ENCODE peak calls at places on chromosomes 4 and X, in six cellular contexts. One of them, this sample, is unnamed. For H3K36me3, the result is how much of the 10 kb centered on the place peaks cover.

GRCh38 chr4:17781072-17781830 is at the start of gene FAM184B:
- DNase-seq in Karpas-422: no peak
- DNase-seq in pancreas: peak
- DNase-seq in SK-N-SH: peak
- DNase-seq in aorta: no peak
- DNase-seq in brain microvascular endothelial cell: no peak
- DNase-seq in this sample: no peak

GRCh38 chrX:47483310-47484268 is 567 bp upstream of the ZNF41 start:
- DNase-seq in Karpas-422: peak
- DNase-seq in pancreas: no peak
- DNase-seq in SK-N-SH: peak
- DNase-seq in aorta: peak
- DNase-seq in brain microvascular endothelial cell: no peak
- DNase-seq in this sample: peak

GRCh38 chr4:114547340-114548134 is 51.1 kb upstream of the UGT8 start:
- DNase-seq in Karpas-422: no peak
- DNase-seq in pancreas: no peak
- DNase-seq in SK-N-SH: no peak
- DNase-seq in aorta: no peak
- DNase-seq in brain microvascular endothelial cell: no peak
- DNase-seq in this sample: no peak

GRCh38 chrX:136395271-136395670 is 92.5 kb upstream of the BRS3 start:
- DNase-seq in Karpas-422: no peak
- DNase-seq in pancreas: no peak
- DNase-seq in SK-N-SH: no peak
- DNase-seq in aorta: no peak
- DNase-seq in brain microvascular endothelial cell: no peak
- DNase-seq in this sample: no peak

GRCh38 chr4:47831026-47831689 is 6.7 kb downstream of the CORIN start:
- DNase-seq in Karpas-422: no peak
- DNase-seq in pancreas: no peak
- DNase-seq in SK-N-SH: no peak
- DNase-seq in aorta: no peak
- DNase-seq in brain microvascular endothelial cell: no peak
- DNase-seq in this sample: no peak

GRCh38 chr4:14771504-14772175 is 230.6 kb upstream of the CPEB2 start:
- DNase-seq in Karpas-422: no peak
- DNase-seq in pancreas: no peak
- DNase-seq in SK-N-SH: no peak
- DNase-seq in aorta: no peak
- DNase-seq in brain microvascular endothelial cell: no peak
- DNase-seq in this sample: no peak

GRCh38 chr4:182788197-182788596 is 129.0 kb downstream of the DCTD start:
- DNase-seq in Karpas-422: no peak
- DNase-seq in pancreas: no peak
- DNase-seq in SK-N-SH: no peak
- DNase-seq in aorta: no peak
- DNase-seq in brain microvascular endothelial cell: no peak
- DNase-seq in this sample: no peak

GRCh38 chr4:118849867-118850812 is 14.2 kb upstream of the SEC24D start:
- DNase-seq in Karpas-422: peak
- DNase-seq in pancreas: no peak
- DNase-seq in SK-N-SH: no peak
- DNase-seq in aorta: no peak
- DNase-seq in brain microvascular endothelial cell: no peak
- DNase-seq in this sample: no peak

GRCh38 chr4:20126906-20127305 is 124.8 kb upstream of the SLIT2 start:
- DNase-seq in Karpas-422: no peak
- DNase-seq in pancreas: no peak
- DNase-seq in SK-N-SH: no peak
- DNase-seq in aorta: no peak
- DNase-seq in brain microvascular endothelial cell: peak
- DNase-seq in this sample: no peak

GRCh38 chr4:177313263-177313662 is 3.6 kb downstream of the NEIL3 start:
- DNase-seq in Karpas-422: no peak
- DNase-seq in pancreas: no peak
- DNase-seq in SK-N-SH: no peak
- DNase-seq in aorta: no peak
- DNase-seq in brain microvascular endothelial cell: no peak
- DNase-seq in this sample: no peak

GRCh38 chr4:88737304-88738015 is 39.8 kb upstream of the NAP1L5 start:
- DNase-seq in Karpas-422: no peak
- DNase-seq in pancreas: no peak
- DNase-seq in SK-N-SH: no peak
- DNase-seq in aorta: no peak
- DNase-seq in brain microvascular endothelial cell: no peak
- DNase-seq in this sample: no peak

GRCh38 chr4:23878912-23879732 is 10.7 kb downstream of the PPARGC1A start:
- DNase-seq in Karpas-422: no peak
- DNase-seq in pancreas: no peak
- DNase-seq in SK-N-SH: no peak
- DNase-seq in aorta: no peak
- DNase-seq in brain microvascular endothelial cell: no peak
- DNase-seq in this sample: no peak

GRCh38 chr4:6591781-6592180 is 16.8 kb downstream of the MAN2B2 start:
- DNase-seq in Karpas-422: no peak
- DNase-seq in pancreas: peak
- DNase-seq in SK-N-SH: no peak
- DNase-seq in aorta: no peak
- DNase-seq in brain microvascular endothelial cell: no peak
- DNase-seq in this sample: no peak

GRCh38 chrX:139692506-139692849 is 15.5 kb downstream of the MCF2 start:
- DNase-seq in Karpas-422: no peak
- DNase-seq in pancreas: peak
- DNase-seq in SK-N-SH: no peak
- DNase-seq in aorta: no peak
- DNase-seq in brain microvascular endothelial cell: no peak
- DNase-seq in this sample: no peak

GRCh38 chrX:139691493-139691842 is 16.5 kb downstream of the MCF2 start:
- DNase-seq in Karpas-422: no peak
- DNase-seq in pancreas: no peak
- DNase-seq in SK-N-SH: peak
- DNase-seq in aorta: peak
- DNase-seq in brain microvascular endothelial cell: no peak
- DNase-seq in this sample: no peak

GRCh38 chrX:139691843-139692505 is 16.0 kb downstream of the MCF2 start:
- DNase-seq in Karpas-422: no peak
- DNase-seq in pancreas: peak
- DNase-seq in SK-N-SH: peak
- DNase-seq in aorta: peak
- DNase-seq in brain microvascular endothelial cell: no peak
- DNase-seq in this sample: no peak

DNA sequence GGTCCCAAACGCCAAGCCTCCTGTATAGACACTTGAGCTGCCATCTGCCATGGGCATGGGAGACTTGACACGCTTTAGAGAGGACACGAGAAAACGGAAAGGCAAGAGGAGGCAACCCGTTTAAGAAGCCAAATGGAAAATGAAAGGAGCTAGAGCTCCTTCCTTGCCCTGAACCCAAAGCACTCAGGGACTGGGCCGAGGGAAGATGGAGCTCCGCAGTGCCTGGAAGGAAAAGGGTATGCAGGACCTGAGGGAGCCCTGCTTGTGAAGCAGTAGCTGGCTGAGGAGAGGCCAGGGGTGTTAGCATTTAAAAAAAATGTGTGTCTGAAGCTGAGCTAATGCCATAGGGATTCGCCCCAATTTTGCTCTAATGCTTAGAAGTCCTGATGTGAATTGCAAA is 15.1 kb downstream of the MCF2 start:
- DNase-seq in Karpas-422: no peak
- DNase-seq in pancreas: no peak
- DNase-seq in SK-N-SH: no peak
- DNase-seq in aorta: no peak
- DNase-seq in brain microvascular endothelial cell: no peak
- DNase-seq in this sample: no peak
- H3K4me3 ChIP-seq in Karpas-422: no peak
- H3K4me3 ChIP-seq in pancreas: no peak
- H3K4me3 ChIP-seq in SK-N-SH: no peak
- H3K4me3 ChIP-seq in aorta: peak
- H3K4me3 ChIP-seq in brain microvascular endothelial cell: no peak
- H3K4me3 ChIP-seq in this sample: no peak

GRCh38 chr4:108620933-108621905 is 843 bp downstream of the RPL34 start:
- DNase-seq in Karpas-422: no peak
- DNase-seq in pancreas: no peak
- DNase-seq in SK-N-SH: no peak
- DNase-seq in aorta: no peak
- DNase-seq in brain microvascular endothelial cell: no peak
- DNase-seq in this sample: no peak
- H3K36me3 ChIP-seq in Karpas-422: half or more
- H3K36me3 ChIP-seq in pancreas: under half
- H3K36me3 ChIP-seq in SK-N-SH: under half
- H3K36me3 ChIP-seq in aorta: under half
- H3K36me3 ChIP-seq in brain microvascular endothelial cell: under half
- H3K36me3 ChIP-seq in this sample: half or more

DNA sequence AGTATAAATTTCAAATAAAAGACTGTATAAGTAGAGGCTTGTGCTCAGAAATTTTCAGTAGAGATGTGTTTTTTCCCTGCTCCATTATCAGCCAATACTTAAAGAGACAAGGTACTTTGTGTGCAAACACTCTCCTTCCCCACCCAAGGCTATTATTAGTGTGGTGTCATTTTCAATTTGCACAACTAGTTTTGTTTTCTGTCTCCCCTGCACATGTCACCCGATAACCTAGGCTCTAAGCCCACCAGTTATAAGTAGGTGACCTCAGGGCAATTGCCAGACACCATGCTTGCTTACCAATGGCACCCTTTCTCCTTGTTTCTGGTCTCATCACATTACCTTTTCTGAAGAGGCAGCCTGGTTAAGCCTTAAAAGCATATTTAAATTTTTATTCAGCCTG is 8.0 kb upstream of the GUCY1A1 start:
- DNase-seq in Karpas-422: no peak
- DNase-seq in pancreas: no peak
- DNase-seq in SK-N-SH: no peak
- DNase-seq in aorta: no peak
- DNase-seq in brain microvascular endothelial cell: no peak
- DNase-seq in this sample: no peak
- H3K4me3 ChIP-seq in Karpas-422: no peak
- H3K4me3 ChIP-seq in pancreas: no peak
- H3K4me3 ChIP-seq in SK-N-SH: no peak
- H3K4me3 ChIP-seq in aorta: no peak
- H3K4me3 ChIP-seq in brain microvascular endothelial cell: no peak
- H3K4me3 ChIP-seq in this sample: no peak

DNA sequence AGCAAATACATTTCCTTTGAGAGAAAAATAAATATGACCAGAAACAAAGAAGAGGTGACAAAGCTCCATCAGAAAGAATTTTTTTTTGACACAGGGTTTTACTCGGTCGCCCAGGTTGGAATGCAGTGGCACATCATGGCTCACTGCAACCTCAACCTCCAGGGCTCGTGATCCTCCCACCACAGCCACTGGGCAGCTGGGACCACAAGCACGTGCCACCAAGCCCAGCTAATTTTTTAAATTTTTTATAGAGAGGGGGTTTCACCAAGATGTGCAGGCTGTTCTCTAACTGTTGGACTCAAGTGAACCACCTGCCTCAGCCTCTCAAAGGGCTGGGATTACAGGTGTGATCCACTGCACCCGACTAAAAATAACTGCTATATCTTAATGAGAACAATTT is 10.3 kb downstream of the ADH5 start:
- DNase-seq in Karpas-422: no peak
- DNase-seq in pancreas: no peak
- DNase-seq in SK-N-SH: no peak
- DNase-seq in aorta: no peak
- DNase-seq in brain microvascular endothelial cell: no peak
- DNase-seq in this sample: no peak
- H3K36me3 ChIP-seq in Karpas-422: under half
- H3K36me3 ChIP-seq in pancreas: half or more
- H3K36me3 ChIP-seq in SK-N-SH: half or more
- H3K36me3 ChIP-seq in aorta: under half
- H3K36me3 ChIP-seq in brain microvascular endothelial cell: half or more
- H3K36me3 ChIP-seq in this sample: half or more

GRCh38 chr4:13535708-13536361 is 8.5 kb downstream of the NKX3-2 start:
- DNase-seq in Karpas-422: no peak
- DNase-seq in pancreas: peak
- DNase-seq in SK-N-SH: peak
- DNase-seq in aorta: no peak
- DNase-seq in brain microvascular endothelial cell: no peak
- DNase-seq in this sample: no peak
- H3K4me3 ChIP-seq in Karpas-422: no peak
- H3K4me3 ChIP-seq in pancreas: no peak
- H3K4me3 ChIP-seq in SK-N-SH: no peak
- H3K4me3 ChIP-seq in aorta: no peak
- H3K4me3 ChIP-seq in brain microvascular endothelial cell: no peak
- H3K4me3 ChIP-seq in this sample: no peak

This sample was measured in HAP-1.